ENCODE peak calls at places on chromosomes 11 and 22, in eight cellular contexts. V is gastrocnemius medialis; I is PC-9; Z is heart right ventricle; U is colonic mucosa; S is CD8-positive, alpha-beta memory T cell; C is neural progenitor cell; L is aorta. Y is an unnamed sample.

GRCh38 chr11:9901931-9902330 is 238.1 kb downstream of the SWAP70 start:
- DNase-seq in V (no peak), I (no peak), Z (no peak), U (no peak), S (no peak), C (no peak), L (no peak), Y (no peak)

GRCh38 chr22:30457964-30458363 is 13.9 kb downstream of the SEC14L3 start:
- DNase-seq in V (no peak), I (no peak), Z (no peak), U (no peak), S (no peak), C (no peak), L (no peak), Y (no peak)

GRCh38 chr11:124199702-124200101 is 16.6 kb downstream of the OR10D3 start:
- DNase-seq in V (no peak), I (no peak), Z (no peak), U (no peak), S (no peak), C (no peak), L (no peak), Y (no peak)

GRCh38 chr11:134119094-134119493 is 50.2 kb downstream of the JAM3 start:
- DNase-seq in V (no peak), I (no peak), Z (no peak), U (no peak), S (no peak), C (no peak), L (no peak), Y (no peak)

GRCh38 chr11:65424200-65425104 is 1.9 kb downstream of the NEAT1 start:
- DNase-seq in V (peak; percentile 53), I (peak; percentile 59), Z (peak; percentile 54), U (peak; percentile 70), S (no peak), C (no peak), L (peak; percentile 77), Y (peak; percentile 66)

GRCh38 chr11:6127881-6128280 is 20.4 kb downstream of the OR56B4 start:
- DNase-seq in V (no peak), I (peak; percentile 35), Z (no peak), U (no peak), S (no peak), C (no peak), L (no peak), Y (no peak)

GRCh38 chr11:44190883-44191230 is 95.4 kb downstream of the EXT2 start:
- DNase-seq in V (no peak), I (no peak), Z (no peak), U (no peak), S (no peak), C (peak; percentile 32), L (no peak), Y (no peak)

GRCh38 chr11:130215531-130216220 is 56.1 kb downstream of the ST14 start:
- DNase-seq in V (no peak), I (no peak), Z (no peak), U (no peak), S (no peak), C (no peak), L (no peak), Y (no peak)

GRCh38 chr11:134338068-134338467 is 6.3 kb downstream of the GLB1L2 start:
- DNase-seq in V (no peak), I (no peak), Z (no peak), U (no peak), S (no peak), C (no peak), L (no peak), Y (no peak)

GRCh38 chr11:821513-822371 is 3.0 kb downstream of the PNPLA2 start:
- DNase-seq in V (peak; percentile 59), I (peak; percentile 30), Z (peak; percentile 58), U (no peak), S (no peak), C (no peak), L (no peak), Y (no peak)
- H3K27ac ChIP-seq in V (peak overlapping the region; percentile 93), I (no peak overlapping the region), Z (no peak overlapping the region), U (peak overlapping the region; percentile 98), S (no peak overlapping the region), C (no peak overlapping the region), L (peak overlapping the region; percentile 34), Y (no peak overlapping the region)

DNA sequence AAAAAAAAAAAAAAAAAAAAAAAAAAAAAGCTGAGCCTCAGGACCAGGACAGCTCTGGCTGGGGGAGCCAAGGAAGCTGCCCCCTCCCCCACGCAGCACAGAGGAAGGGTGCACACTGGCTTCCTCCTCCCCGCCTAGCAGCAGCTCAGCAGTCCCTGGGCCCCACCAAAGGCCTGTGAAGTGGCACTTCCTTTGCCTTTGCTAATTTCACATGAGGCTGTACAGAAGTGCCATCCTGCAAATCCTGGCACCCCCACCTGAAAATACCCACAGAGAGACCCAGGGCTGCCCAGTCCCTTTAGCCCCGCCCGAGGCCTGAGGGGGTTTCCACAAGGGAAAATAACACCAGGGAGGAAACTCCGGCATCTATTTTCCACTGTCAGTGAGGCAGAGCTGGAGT is 3.9 kb downstream of the RHOG start:
- DNase-seq in V (peak; percentile 39), I (no peak), Z (peak; percentile 51), U (no peak), S (peak; percentile 46), C (no peak), L (peak; percentile 79), Y (no peak)
- H3K4me3 ChIP-seq in V (no peak overlapping the region), I (no peak overlapping the region), Z (peak overlapping the region; percentile 8), U (no peak overlapping the region), S (peak overlapping the region; percentile 69), C (no peak overlapping the region), L (no peak overlapping the region), Y (peak overlapping the region; percentile 51)

GRCh38 chr11:128456566-128457268 is 130.6 kb downstream of the ETS1 start:
- DNase-seq in V (no peak), I (no peak), Z (no peak), U (no peak), S (no peak), C (no peak), L (no peak), Y (no peak)
- H3K4me1 ChIP-seq in V (peaks cover 8% of the 10 kb centered on the region), I (no peaks in the 10 kb centered on the region), Z (no peaks in the 10 kb centered on the region), U (peaks cover 27% of the 10 kb centered on the region), S (peaks cover 45% of the 10 kb centered on the region), C (peaks cover under 1% of the 10 kb centered on the region), L (peaks cover 7% of the 10 kb centered on the region), Y (peaks cover 32% of the 10 kb centered on the region)

DNA sequence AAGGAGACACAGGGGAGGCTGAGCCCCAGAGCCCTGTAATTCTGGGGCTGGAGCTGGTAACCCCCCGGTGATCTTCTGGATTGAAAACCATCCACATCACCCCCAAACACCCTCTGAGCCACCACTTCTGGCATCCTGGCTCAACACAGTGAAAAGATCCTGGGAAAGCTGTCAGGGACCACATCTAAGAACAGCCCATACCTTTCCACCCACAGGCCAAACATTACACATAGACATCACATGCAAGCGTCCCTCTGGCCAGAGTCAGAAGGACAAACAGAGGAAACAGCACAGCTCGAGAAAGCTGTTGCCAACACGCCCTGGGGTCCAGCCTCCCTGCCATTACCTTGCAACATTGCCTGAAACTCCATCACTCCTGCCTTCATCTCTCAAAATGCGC is 469.5 kb downstream of the SOX6 start:
- DNase-seq in V (no peak), I (no peak), Z (no peak), U (no peak), S (no peak), C (no peak), L (no peak), Y (no peak)
- H3K27ac ChIP-seq in V (no peak overlapping the region), I (no peak overlapping the region), Z (no peak overlapping the region), U (no peak overlapping the region), S (no peak overlapping the region), C (no peak overlapping the region), L (no peak overlapping the region), Y (no peak overlapping the region)

GRCh38 chr22:50207383-50208031 is 6.7 kb downstream of the SELENOO start:
- DNase-seq in V (no peak), I (no peak), Z (no peak), U (no peak), S (no peak), C (no peak), L (peak; percentile 45), Y (no peak)
- H3K4me3 ChIP-seq in V (no peak overlapping the region), I (no peak overlapping the region), Z (no peak overlapping the region), U (no peak overlapping the region), S (no peak overlapping the region), C (no peak overlapping the region), L (no peak overlapping the region), Y (no peak overlapping the region)